ENCODE peak calls at places on chromosomes 11 and 22, in four cellular contexts. A is neuronal stem cell, L is non-pigmented ciliary epithelial cell, O is GM12891. D is an unnamed sample.

GRCh38 chr11:110878513-110878912 is 166.3 kb upstream of the ARHGAP20 start:
- DNase-seq in A (no peak), L (peak), O (no peak), D (no peak)

GRCh38 chr22:26888887-26889286 is 231.5 kb downstream of the MIAT start:
- DNase-seq in A (no peak), L (no peak), O (no peak), D (no peak)

GRCh38 chr22:46681010-46681409 is 57.0 kb downstream of the CERK start:
- DNase-seq in A (no peak), L (no peak), O (peak), D (no peak)

GRCh38 chr11:124673333-124674167 is at the start of the genes SIAE and SPA17:
- DNase-seq in A (peak), L (peak), O (peak), D (peak)

GRCh38 chr11:65932558-65932919 is 12.7 kb upstream of the TSGA10IP start:
- DNase-seq in A (no peak), L (no peak), O (no peak), D (no peak)

GRCh38 chr11:72333657-72334056 is 89.7 kb upstream of the PHOX2A start:
- DNase-seq in A (peak), L (no peak), O (peak), D (no peak)

GRCh38 chr11:118648291-118648690 is 31.2 kb downstream of the TREH start:
- DNase-seq in A (no peak), L (no peak), O (no peak), D (no peak)

GRCh38 chr11:1736447-1736992 is 13.9 kb downstream of the IFITM10 start:
- DNase-seq in A (no peak), L (no peak), O (no peak), D (no peak)

D was measured in GOT3.